ENCODE peak calls at places on chromosome 17, in six cellular contexts. M is cardiac muscle cell, F is heart left ventricle, Y is WERI-Rb-1, H is RWPE1, G is A549. W is an unnamed sample.

GRCh38 chr17:49996495-49997255 is 1.7 kb upstream of the DLX3 start:
- DNase-seq in M (peak; percentile 40), F (no peak), Y (peak; percentile 73), H (peak; percentile 66), G (peak; percentile 81), W (no peak)

GRCh38 chr17:17994271-17994670 is 21.6 kb downstream of the DRC3 start:
- DNase-seq in M (peak; percentile 41), F (peak; percentile 36), Y (peak; percentile 54), H (no peak), G (peak; percentile 62), W (no peak)

GRCh38 chr17:12349297-12349696 is 316.4 kb upstream of the MYOCD start:
- DNase-seq in M (no peak), F (no peak), Y (no peak), H (no peak), G (no peak), W (no peak)

GRCh38 chr17:75301031-75301430 is 11.8 kb upstream of the SLC25A19 start:
- DNase-seq in M (no peak), F (no peak), Y (no peak), H (no peak), G (no peak), W (no peak)

GRCh38 chr17:76715462-76715830 is 4.7 kb upstream of the MXRA7 start:
- DNase-seq in M (no peak), F (peak; percentile 11), Y (no peak), H (no peak), G (no peak), W (no peak)

GRCh38 chr17:35726609-35727460 is 4.6 kb upstream of the RASL10B start:
- DNase-seq in M (peak; percentile 95), F (peak; percentile 67), Y (no peak), H (peak; percentile 71), G (no peak), W (no peak)

GRCh38 chr17:32523017-32523680 is 36.4 kb downstream of the CDK5R1 start:
- DNase-seq in M (no peak), F (no peak), Y (no peak), H (no peak), G (no peak), W (no peak)

GRCh38 chr17:65438708-65439294 is 122.6 kb downstream of the AXIN2 start:
- DNase-seq in M (no peak), F (no peak), Y (no peak), H (no peak), G (peak; percentile 21), W (no peak)

GRCh38 chr17:55731586-55732250 is 9.1 kb upstream of the TMEM100 start:
- DNase-seq in M (peak; percentile 71), F (peak; percentile 79), Y (no peak), H (no peak), G (no peak), W (no peak)

GRCh38 chr17:52035336-52035915 is 123.1 kb downstream of the CA10 start:
- DNase-seq in M (no peak), F (no peak), Y (no peak), H (no peak), G (no peak), W (no peak)

GRCh38 chr17:6505425-6506142 is 50.8 kb downstream of the PITPNM3 start:
- DNase-seq in M (peak; percentile 84), F (no peak), Y (no peak), H (peak; percentile 16), G (no peak), W (no peak)

GRCh38 chr17:15920758-15921239 is 24.1 kb upstream of the ADORA2B start:
- DNase-seq in M (peak; percentile 99), F (peak; percentile 59), Y (no peak), H (peak; percentile 65), G (peak; percentile 77), W (no peak)

GRCh38 chr17:76246080-76247066 is 6.1 kb upstream of the RNF157 start:
- DNase-seq in M (peak; percentile 57), F (no peak), Y (no peak), H (no peak), G (no peak), W (no peak)

GRCh38 chr17:1592751-1593629 is 30.4 kb upstream of the PITPNA start:
- DNase-seq in M (no peak), F (no peak), Y (no peak), H (no peak), G (no peak), W (no peak)

GRCh38 chr17:53896047-53896446 is 73.3 kb downstream of the KIF2B start:
- DNase-seq in M (peak; percentile 1), F (no peak), Y (no peak), H (no peak), G (no peak), W (no peak)

GRCh38 chr17:44636562-44636961 is 19.7 kb upstream of the MEIOC start:
- DNase-seq in M (peak; percentile 77), F (no peak), Y (no peak), H (peak; percentile 51), G (peak; percentile 67), W (no peak)

GRCh38 chr17:36949461-36949927 is 740 bp downstream of the AATF start:
- DNase-seq in M (no peak), F (no peak), Y (no peak), H (no peak), G (no peak), W (no peak)

GRCh38 chr17:2347805-2348685 is 10.7 kb downstream of the SGSM2 start:
- DNase-seq in M (peak; percentile 69), F (no peak), Y (peak; percentile 94), H (peak; percentile 67), G (peak; percentile 47), W (no peak)

GRCh38 chr17:49707608-49708514 is at the start of gene SLC35B1:
- DNase-seq in M (peak; percentile 100), F (peak; percentile 100), Y (peak; percentile 100), H (peak; percentile 100), G (peak; percentile 100), W (peak; percentile 98)

GRCh38 chr17:77369544-77369971 is 228.8 kb downstream of the SEC14L1 start:
- DNase-seq in M (no peak), F (no peak), Y (no peak), H (no peak), G (no peak), W (no peak)

GRCh38 chr17:58487589-58488427 is at the start of gene HSF5:
- DNase-seq in M (peak; percentile 47), F (no peak), Y (no peak), H (no peak), G (no peak), W (no peak)

GRCh38 chr17:81508639-81509047 is 4.0 kb downstream of the ACTG1 start:
- DNase-seq in M (peak; percentile 77), F (no peak), Y (no peak), H (no peak), G (no peak), W (no peak)

GRCh38 chr17:74848656-74849399 is 10.9 kb downstream of the GRIN2C start:
- DNase-seq in M (no peak), F (no peak), Y (no peak), H (no peak), G (no peak), W (no peak)

GRCh38 chr17:79670537-79671386 is 59.9 kb upstream of the RBFOX3 start:
- DNase-seq in M (no peak), F (no peak), Y (no peak), H (no peak), G (no peak), W (no peak)

GRCh38 chr17:76940738-76941350 is 72.6 kb downstream of the MGAT5B start:
- DNase-seq in M (no peak), F (no peak), Y (peak; percentile 66), H (no peak), G (no peak), W (no peak)

GRCh38 chr17:79739148-79740062 is 8.7 kb downstream of the ENPP7 start:
- DNase-seq in M (no peak), F (no peak), Y (no peak), H (no peak), G (no peak), W (no peak)

GRCh38 chr17:12622726-12623125 is 43.0 kb upstream of the MYOCD start:
- DNase-seq in M (peak; percentile 26), F (no peak), Y (no peak), H (no peak), G (no peak), W (no peak)

GRCh38 chr17:58666858-58667267 is 25.0 kb downstream of the TEX14 start:
- DNase-seq in M (peak; percentile 94), F (peak; percentile 61), Y (no peak), H (peak; percentile 50), G (peak; percentile 72), W (peak; percentile 5)

GRCh38 chr17:44807817-44808155 is 22.3 kb downstream of the GJC1 start:
- DNase-seq in M (no peak), F (no peak), Y (peak; percentile 76), H (no peak), G (no peak), W (no peak)

GRCh38 chr17:77331161-77331864 is 190.5 kb downstream of the SEC14L1 start:
- DNase-seq in M (peak; percentile 90), F (peak; percentile 91), Y (peak; percentile 91), H (peak; percentile 81), G (peak; percentile 97), W (peak; percentile 71)

GRCh38 chr17:69518951-69519350 is 104.5 kb downstream of the MAP2K6 start:
- DNase-seq in M (no peak), F (no peak), Y (no peak), H (no peak), G (no peak), W (no peak)

GRCh38 chr17:63426917-63427308 is 19.2 kb downstream of the CYB561 start:
- DNase-seq in M (no peak), F (no peak), Y (no peak), H (no peak), G (no peak), W (no peak)
- H3K27ac ChIP-seq in M (no peak overlapping the region), F (no peak overlapping the region), Y (no peak overlapping the region), H (peak overlapping the region; percentile 22), G (no peak overlapping the region), W (no peak overlapping the region)

GRCh38 chr17:28407974-28408306 is 1.9 kb upstream of the SLC46A1 start:
- DNase-seq in M (no peak), F (no peak), Y (no peak), H (no peak), G (no peak), W (no peak)
- H3K27ac ChIP-seq in M (no peak overlapping the region), F (no peak overlapping the region), Y (peak overlapping the region; percentile 82), H (peak overlapping the region; percentile 90), G (no peak overlapping the region), W (peak overlapping the region; percentile 21)

GRCh38 chr17:39801055-39801454 is 63.1 kb downstream of the IKZF3 start:
- DNase-seq in M (no peak), F (no peak), Y (no peak), H (no peak), G (no peak), W (no peak)
- H3K27ac ChIP-seq in M (no peak overlapping the region), F (no peak overlapping the region), Y (no peak overlapping the region), H (no peak overlapping the region), G (no peak overlapping the region), W (no peak overlapping the region)

GRCh38 chr17:29698837-29699236 is 76.1 kb upstream of the CORO6 start:
- DNase-seq in M (no peak), F (no peak), Y (no peak), H (no peak), G (no peak), W (no peak)

GRCh38 chr17:29697371-29697770 is 74.7 kb upstream of the CORO6 start:
- DNase-seq in M (no peak), F (no peak), Y (no peak), H (no peak), G (no peak), W (no peak)

GRCh38 chr17:29698019-29698777 is 75.5 kb upstream of the CORO6 start:
- DNase-seq in M (no peak), F (no peak), Y (no peak), H (no peak), G (no peak), W (no peak)

GRCh38 chr17:29693751-29694150 is 71.0 kb upstream of the CORO6 start:
- DNase-seq in M (no peak), F (no peak), Y (no peak), H (no peak), G (no peak), W (no peak)

GRCh38 chr17:29694923-29695563 is 72.3 kb upstream of the CORO6 start:
- DNase-seq in M (peak; percentile 41), F (no peak), Y (no peak), H (no peak), G (no peak), W (no peak)
- H3K27ac ChIP-seq in M (peak overlapping the region; percentile 6), F (no peak overlapping the region), Y (no peak overlapping the region), H (no peak overlapping the region), G (no peak overlapping the region), W (no peak overlapping the region)